ENCODE peak calls at places on chromosomes 7 and 10, in eight cellular contexts. One of them, this sample, is unnamed. For H3K4me1, the result is how much of the 10 kb centered on the place peaks cover.

GRCh38 chr7:98322331-98323260 is 41.1 kb downstream of the BRI3 start:
- DNase-seq in heart left ventricle: no peak
- DNase-seq in IMR-90: no peak
- DNase-seq in neural progenitor cell: no peak
- DNase-seq in testis: no peak
- DNase-seq in prostate gland: no peak
- DNase-seq in fibroblast of lung: peak
- DNase-seq in heart right ventricle: no peak
- DNase-seq in this sample: no peak

GRCh38 chr7:2604608-2605174 is 27.1 kb upstream of the TTYH3 start:
- DNase-seq in IMR-90: no peak
- DNase-seq in prostate gland: no peak
- DNase-seq in fibroblast of lung: no peak
- DNase-seq in heart right ventricle: peak
- DNase-seq in testis: no peak
- DNase-seq in neural progenitor cell: no peak
- DNase-seq in heart left ventricle: no peak
- DNase-seq in this sample: peak

GRCh38 chr10:17023386-17024298 is 106.0 kb downstream of the CUBN start:
- DNase-seq in heart left ventricle: no peak
- DNase-seq in prostate gland: no peak
- DNase-seq in neural progenitor cell: peak
- DNase-seq in testis: peak
- DNase-seq in IMR-90: peak
- DNase-seq in fibroblast of lung: peak
- DNase-seq in heart right ventricle: no peak
- DNase-seq in this sample: peak

GRCh38 chr10:111338798-111339197 is 262.0 kb downstream of the ADRA2A start:
- DNase-seq in testis: no peak
- DNase-seq in neural progenitor cell: no peak
- DNase-seq in fibroblast of lung: no peak
- DNase-seq in heart right ventricle: no peak
- DNase-seq in heart left ventricle: no peak
- DNase-seq in IMR-90: no peak
- DNase-seq in prostate gland: no peak
- DNase-seq in this sample: peak

GRCh38 chr7:134546903-134547737 is 1.8 kb upstream of the AKR1B15 start:
- DNase-seq in testis: peak
- DNase-seq in prostate gland: peak
- DNase-seq in heart right ventricle: peak
- DNase-seq in heart left ventricle: peak
- DNase-seq in fibroblast of lung: peak
- DNase-seq in neural progenitor cell: peak
- DNase-seq in IMR-90: peak
- DNase-seq in this sample: no peak

GRCh38 chr10:5018150-5018549 is 14.5 kb upstream of the AKR1C2 start:
- DNase-seq in testis: no peak
- DNase-seq in heart right ventricle: no peak
- DNase-seq in heart left ventricle: no peak
- DNase-seq in fibroblast of lung: peak
- DNase-seq in neural progenitor cell: no peak
- DNase-seq in IMR-90: no peak
- DNase-seq in prostate gland: no peak
- DNase-seq in this sample: no peak

GRCh38 chr7:106283831-106284515 is 810 bp downstream of the NAMPT start:
- DNase-seq in testis: peak
- DNase-seq in fibroblast of lung: peak
- DNase-seq in neural progenitor cell: no peak
- DNase-seq in heart left ventricle: peak
- DNase-seq in heart right ventricle: peak
- DNase-seq in prostate gland: peak
- DNase-seq in IMR-90: peak
- DNase-seq in this sample: peak

GRCh38 chr7:3042861-3043489 is 692 bp downstream of the CARD11 start:
- DNase-seq in heart right ventricle: no peak
- DNase-seq in IMR-90: no peak
- DNase-seq in fibroblast of lung: no peak
- DNase-seq in neural progenitor cell: no peak
- DNase-seq in testis: no peak
- DNase-seq in heart left ventricle: no peak
- DNase-seq in prostate gland: no peak
- DNase-seq in this sample: no peak

GRCh38 chr7:155411718-155412415 is 46.1 kb upstream of the EN2 start:
- DNase-seq in testis: no peak
- DNase-seq in prostate gland: no peak
- DNase-seq in heart left ventricle: no peak
- DNase-seq in neural progenitor cell: no peak
- DNase-seq in fibroblast of lung: no peak
- DNase-seq in IMR-90: no peak
- DNase-seq in heart right ventricle: no peak
- DNase-seq in this sample: no peak

GRCh38 chr10:32889631-32890212 is 68.3 kb downstream of the ITGB1 start:
- DNase-seq in neural progenitor cell: no peak
- DNase-seq in heart right ventricle: no peak
- DNase-seq in prostate gland: no peak
- DNase-seq in heart left ventricle: no peak
- DNase-seq in IMR-90: no peak
- DNase-seq in testis: no peak
- DNase-seq in fibroblast of lung: no peak
- DNase-seq in this sample: no peak

GRCh38 chr10:82190432-82191260 is 315.7 kb downstream of the NRG3 start:
- DNase-seq in fibroblast of lung: no peak
- DNase-seq in prostate gland: no peak
- DNase-seq in IMR-90: no peak
- DNase-seq in heart right ventricle: no peak
- DNase-seq in neural progenitor cell: no peak
- DNase-seq in heart left ventricle: no peak
- DNase-seq in testis: no peak
- DNase-seq in this sample: no peak

GRCh38 chr10:133307776-133308430 is 769 bp downstream of the TUBGCP2 start:
- DNase-seq in heart left ventricle: peak
- DNase-seq in testis: peak
- DNase-seq in fibroblast of lung: peak
- DNase-seq in IMR-90: peak
- DNase-seq in heart right ventricle: peak
- DNase-seq in prostate gland: peak
- DNase-seq in neural progenitor cell: peak
- DNase-seq in this sample: peak

GRCh38 chr7:40211291-40212003 is 76.6 kb downstream of the SUGCT start:
- DNase-seq in IMR-90: peak
- DNase-seq in heart right ventricle: no peak
- DNase-seq in prostate gland: no peak
- DNase-seq in testis: no peak
- DNase-seq in fibroblast of lung: peak
- DNase-seq in neural progenitor cell: no peak
- DNase-seq in heart left ventricle: no peak
- DNase-seq in this sample: no peak

GRCh38 chr10:12849351-12850181 is 151.9 kb downstream of the CCDC3 start:
- DNase-seq in IMR-90: no peak
- DNase-seq in fibroblast of lung: no peak
- DNase-seq in heart right ventricle: no peak
- DNase-seq in neural progenitor cell: no peak
- DNase-seq in testis: no peak
- DNase-seq in prostate gland: peak
- DNase-seq in heart left ventricle: no peak
- DNase-seq in this sample: peak

GRCh38 chr7:137458399-137458798 is 114.9 kb upstream of the PTN start:
- DNase-seq in IMR-90: no peak
- DNase-seq in neural progenitor cell: no peak
- DNase-seq in prostate gland: no peak
- DNase-seq in heart left ventricle: no peak
- DNase-seq in heart right ventricle: no peak
- DNase-seq in fibroblast of lung: no peak
- DNase-seq in testis: no peak
- DNase-seq in this sample: no peak

GRCh38 chr10:50604049-50604640 is 19.6 kb downstream of the SGMS1 start:
- DNase-seq in heart right ventricle: no peak
- DNase-seq in IMR-90: no peak
- DNase-seq in heart left ventricle: no peak
- DNase-seq in testis: no peak
- DNase-seq in neural progenitor cell: no peak
- DNase-seq in prostate gland: no peak
- DNase-seq in fibroblast of lung: peak
- DNase-seq in this sample: no peak
- H3K4me1 ChIP-seq in heart right ventricle: half or more
- H3K4me1 ChIP-seq in IMR-90: under half
- H3K4me1 ChIP-seq in heart left ventricle: half or more
- H3K4me1 ChIP-seq in testis: under half
- H3K4me1 ChIP-seq in neural progenitor cell: under half
- H3K4me1 ChIP-seq in prostate gland: under half
- H3K4me1 ChIP-seq in fibroblast of lung: under half
- H3K4me1 ChIP-seq in this sample: half or more

DNA sequence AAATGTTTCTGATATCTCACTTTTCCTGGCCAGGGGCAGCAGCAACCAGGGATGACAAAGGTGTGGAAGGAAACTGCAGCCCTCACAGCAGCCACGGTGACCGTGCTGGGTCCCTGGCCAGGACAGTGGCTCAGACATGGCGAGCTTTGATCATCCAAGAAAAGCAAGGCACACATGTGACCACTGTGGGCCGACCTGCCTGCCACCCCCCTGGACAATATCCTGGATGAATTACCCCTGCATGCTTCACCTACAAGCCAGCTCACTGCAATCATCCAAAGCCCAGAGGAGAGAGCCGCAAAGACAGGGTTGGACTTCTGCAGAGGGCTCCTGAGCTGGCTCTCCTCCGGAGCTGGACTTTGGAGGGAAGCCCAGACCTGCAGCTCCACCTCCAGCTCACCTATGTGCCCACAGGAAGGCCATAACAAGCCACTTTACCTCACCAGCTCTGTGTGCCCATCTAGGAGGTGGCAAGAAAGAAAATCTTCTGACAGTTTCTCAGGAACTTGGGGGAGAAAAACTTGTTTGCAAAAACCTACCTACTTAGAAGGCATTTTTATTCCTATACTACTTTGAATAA is 2.7 kb downstream of the CHST15 start:
- DNase-seq in heart left ventricle: no peak
- DNase-seq in testis: no peak
- DNase-seq in prostate gland: peak
- DNase-seq in neural progenitor cell: no peak
- DNase-seq in IMR-90: no peak
- DNase-seq in heart right ventricle: no peak
- DNase-seq in fibroblast of lung: no peak
- DNase-seq in this sample: peak
- H3K4me1 ChIP-seq in heart left ventricle: under half
- H3K4me1 ChIP-seq in testis: under half
- H3K4me1 ChIP-seq in prostate gland: under half
- H3K4me1 ChIP-seq in neural progenitor cell: under half
- H3K4me1 ChIP-seq in IMR-90: under half
- H3K4me1 ChIP-seq in heart right ventricle: half or more
- H3K4me1 ChIP-seq in fibroblast of lung: under half
- H3K4me1 ChIP-seq in this sample: under half

DNA sequence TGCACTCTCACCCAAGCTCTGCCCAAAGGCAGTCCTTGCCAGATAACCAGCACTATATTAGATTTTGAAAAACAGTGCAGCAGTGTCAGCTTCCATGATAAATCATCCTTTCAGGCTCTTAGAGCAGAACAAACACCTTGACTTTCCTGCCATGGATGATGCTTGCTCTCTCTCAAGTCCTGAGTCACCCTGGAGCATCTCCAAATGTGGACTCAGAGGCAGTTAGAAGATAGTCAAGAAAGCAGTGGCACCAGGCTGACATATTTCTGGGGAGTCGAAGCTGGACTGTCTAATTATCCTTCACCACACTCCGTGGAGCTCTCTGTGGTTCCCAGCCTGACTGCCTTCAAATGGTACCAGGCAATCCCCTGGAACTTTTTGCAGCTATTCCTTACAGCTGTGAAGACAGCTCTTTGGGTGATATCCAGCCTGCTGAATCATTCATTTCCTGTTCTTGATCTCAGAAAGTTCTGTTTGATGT is 234.1 kb downstream of the C7orf25 start:
- DNase-seq in neural progenitor cell: no peak
- DNase-seq in testis: no peak
- DNase-seq in prostate gland: peak
- DNase-seq in fibroblast of lung: peak
- DNase-seq in IMR-90: peak
- DNase-seq in heart left ventricle: no peak
- DNase-seq in heart right ventricle: no peak
- DNase-seq in this sample: no peak
- H3K4me1 ChIP-seq in neural progenitor cell: under half
- H3K4me1 ChIP-seq in testis: under half
- H3K4me1 ChIP-seq in prostate gland: under half
- H3K4me1 ChIP-seq in fibroblast of lung: under half
- H3K4me1 ChIP-seq in IMR-90: under half
- H3K4me1 ChIP-seq in heart left ventricle: under half
- H3K4me1 ChIP-seq in heart right ventricle: under half
- H3K4me1 ChIP-seq in this sample: under half

GRCh38 chr7:150332852-150333635 is 8.4 kb downstream of the RARRES2 start:
- DNase-seq in testis: no peak
- DNase-seq in prostate gland: no peak
- DNase-seq in heart right ventricle: no peak
- DNase-seq in heart left ventricle: peak
- DNase-seq in IMR-90: no peak
- DNase-seq in fibroblast of lung: no peak
- DNase-seq in neural progenitor cell: no peak
- DNase-seq in this sample: no peak

GRCh38 chr7:150333659-150334058 is 7.8 kb downstream of the RARRES2 start:
- DNase-seq in fibroblast of lung: no peak
- DNase-seq in testis: no peak
- DNase-seq in IMR-90: no peak
- DNase-seq in prostate gland: no peak
- DNase-seq in heart right ventricle: no peak
- DNase-seq in heart left ventricle: no peak
- DNase-seq in neural progenitor cell: no peak
- DNase-seq in this sample: no peak

GRCh38 chr7:150327308-150327707 is 4.0 kb upstream of the ACTR3C start:
- DNase-seq in fibroblast of lung: no peak
- DNase-seq in testis: no peak
- DNase-seq in IMR-90: no peak
- DNase-seq in heart right ventricle: no peak
- DNase-seq in neural progenitor cell: no peak
- DNase-seq in prostate gland: no peak
- DNase-seq in heart left ventricle: no peak
- DNase-seq in this sample: no peak

GRCh38 chr7:150329331-150330106 is 6.2 kb upstream of the ACTR3C start:
- DNase-seq in heart right ventricle: no peak
- DNase-seq in prostate gland: no peak
- DNase-seq in testis: no peak
- DNase-seq in neural progenitor cell: no peak
- DNase-seq in IMR-90: no peak
- DNase-seq in fibroblast of lung: no peak
- DNase-seq in heart left ventricle: no peak
- DNase-seq in this sample: no peak

DNA sequence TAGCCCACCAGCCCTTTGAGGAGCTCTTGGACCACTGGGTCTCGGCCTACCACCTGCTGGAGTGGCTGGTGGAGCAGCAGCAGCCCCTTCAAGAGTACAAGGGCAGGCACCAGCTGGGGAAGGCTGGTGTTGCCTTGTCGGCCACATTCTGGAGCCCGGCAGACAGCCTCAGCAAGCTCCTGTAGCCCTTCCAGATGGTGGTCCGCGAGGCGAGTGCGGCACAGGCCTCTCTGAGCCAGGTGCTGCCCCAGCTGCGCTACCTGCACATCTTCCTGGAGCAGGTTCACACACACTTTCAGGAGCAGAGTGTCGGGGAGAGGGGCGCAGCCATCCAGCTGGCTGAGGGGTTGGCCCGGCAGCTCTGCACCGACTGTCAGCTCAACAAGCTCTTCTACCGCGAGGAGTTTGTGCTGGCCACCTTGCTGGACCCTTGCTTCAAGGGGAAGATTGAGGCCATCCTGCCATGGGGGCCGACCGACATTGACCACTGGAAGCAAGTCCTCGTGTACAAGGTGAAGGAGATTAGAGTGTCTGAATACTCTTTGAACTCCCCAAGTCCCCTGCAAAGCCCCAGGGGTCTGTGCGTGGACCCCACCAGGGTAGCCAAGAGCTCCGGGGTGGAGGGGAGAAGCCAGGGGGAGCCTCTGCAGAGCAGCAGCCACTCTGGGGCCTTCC is 7.0 kb upstream of the ACTR3C start:
- DNase-seq in heart right ventricle: no peak
- DNase-seq in testis: no peak
- DNase-seq in fibroblast of lung: no peak
- DNase-seq in heart left ventricle: no peak
- DNase-seq in prostate gland: no peak
- DNase-seq in neural progenitor cell: no peak
- DNase-seq in IMR-90: no peak
- DNase-seq in this sample: no peak
- H3K4me1 ChIP-seq in heart right ventricle: under half
- H3K4me1 ChIP-seq in testis: under half
- H3K4me1 ChIP-seq in fibroblast of lung: under half
- H3K4me1 ChIP-seq in heart left ventricle: under half
- H3K4me1 ChIP-seq in prostate gland: under half
- H3K4me1 ChIP-seq in neural progenitor cell: under half
- H3K4me1 ChIP-seq in IMR-90: under half
- H3K4me1 ChIP-seq in this sample: under half